ENCODE peak calls at places on chromosomes 2 and 18, in five cellular contexts. One of them, this sample, is unnamed.

GRCh38 chr18:70380915-70381896 is 92.4 kb downstream of the SOCS6 start:
- DNase-seq in T47D: no peak
- DNase-seq in body of pancreas: peak
- DNase-seq in activated naive CD4-positive, alpha-beta T cell treated with anti-CD3 and anti-CD28 coated beads, Interleukin-2, amount 10 ng/mL, durations not matched to agents 7 days and 5 days: no peak
- DNase-seq in HEK293T: no peak
- DNase-seq in this sample: no peak

GRCh38 chr2:220198911-220199310 is 571.5 kb downstream of the SLC4A3 start:
- DNase-seq in T47D: peak
- DNase-seq in body of pancreas: peak
- DNase-seq in activated naive CD4-positive, alpha-beta T cell treated with anti-CD3 and anti-CD28 coated beads, Interleukin-2, amount 10 ng/mL, durations not matched to agents 7 days and 5 days: no peak
- DNase-seq in HEK293T: no peak
- DNase-seq in this sample: peak

GRCh38 chr2:162090109-162090508 is 16.1 kb upstream of the DPP4 start:
- DNase-seq in T47D: no peak
- DNase-seq in body of pancreas: no peak
- DNase-seq in activated naive CD4-positive, alpha-beta T cell treated with anti-CD3 and anti-CD28 coated beads, Interleukin-2, amount 10 ng/mL, durations not matched to agents 7 days and 5 days: no peak
- DNase-seq in HEK293T: no peak
- DNase-seq in this sample: peak

GRCh38 chr2:181658444-181658843 is 1.5 kb upstream of the CERKL start:
- DNase-seq in T47D: no peak
- DNase-seq in body of pancreas: peak
- DNase-seq in activated naive CD4-positive, alpha-beta T cell treated with anti-CD3 and anti-CD28 coated beads, Interleukin-2, amount 10 ng/mL, durations not matched to agents 7 days and 5 days: no peak
- DNase-seq in HEK293T: no peak
- DNase-seq in this sample: no peak

GRCh38 chr2:28429636-28430376 is 37.1 kb downstream of the FOSL2 start:
- DNase-seq in T47D: no peak
- DNase-seq in body of pancreas: peak
- DNase-seq in activated naive CD4-positive, alpha-beta T cell treated with anti-CD3 and anti-CD28 coated beads, Interleukin-2, amount 10 ng/mL, durations not matched to agents 7 days and 5 days: no peak
- DNase-seq in HEK293T: no peak
- DNase-seq in this sample: no peak

GRCh38 chr2:96928277-96928781 is 58.1 kb downstream of the FAM178B start:
- DNase-seq in T47D: no peak
- DNase-seq in body of pancreas: peak
- DNase-seq in activated naive CD4-positive, alpha-beta T cell treated with anti-CD3 and anti-CD28 coated beads, Interleukin-2, amount 10 ng/mL, durations not matched to agents 7 days and 5 days: no peak
- DNase-seq in HEK293T: peak
- DNase-seq in this sample: no peak

GRCh38 chr2:19902272-19902730 is 518 bp upstream of the TTC32 start:
- DNase-seq in T47D: peak
- DNase-seq in body of pancreas: no peak
- DNase-seq in activated naive CD4-positive, alpha-beta T cell treated with anti-CD3 and anti-CD28 coated beads, Interleukin-2, amount 10 ng/mL, durations not matched to agents 7 days and 5 days: no peak
- DNase-seq in HEK293T: no peak
- DNase-seq in this sample: no peak

GRCh38 chr2:10043906-10044601 is 704 bp downstream of the KLF11 start:
- DNase-seq in T47D: peak
- DNase-seq in body of pancreas: peak
- DNase-seq in activated naive CD4-positive, alpha-beta T cell treated with anti-CD3 and anti-CD28 coated beads, Interleukin-2, amount 10 ng/mL, durations not matched to agents 7 days and 5 days: peak
- DNase-seq in HEK293T: peak
- DNase-seq in this sample: peak

GRCh38 chr2:77800410-77800809 is 278.2 kb upstream of the LRRTM4 start:
- DNase-seq in T47D: no peak
- DNase-seq in body of pancreas: no peak
- DNase-seq in activated naive CD4-positive, alpha-beta T cell treated with anti-CD3 and anti-CD28 coated beads, Interleukin-2, amount 10 ng/mL, durations not matched to agents 7 days and 5 days: no peak
- DNase-seq in HEK293T: no peak
- DNase-seq in this sample: no peak